ENCODE peak calls at places on chromosomes 13 and 19, in ten cellular contexts. P is CD8-positive, alpha-beta memory T cell; K is breast epithelium; I is pancreas; O is CD4-positive, CD25-positive, alpha-beta regulatory T cell; H is tibial artery; V is HCT116; X is left ventricle myocardium inferior; F is prostate gland; S is GM23248. M is an unnamed sample.

GRCh38 chr19:41217741-41218140 is 1.3 kb upstream of the AXL start:
- DNase-seq in P (no peak), K (no peak), I (no peak), O (no peak), H (no peak), V (no peak), X (no peak), F (no peak), S (peak; percentile 26), M (no peak)

GRCh38 chr19:42313096-42313839 is at the start of gene TMEM145:
- DNase-seq in P (no peak), K (no peak), I (peak; percentile 84), O (no peak), H (no peak), V (no peak), X (no peak), F (peak; percentile 35), S (peak; percentile 77), M (no peak)

GRCh38 chr13:75818181-75819110 is 182.3 kb downstream of the LMO7 start:
- DNase-seq in P (no peak), K (no peak), I (no peak), O (no peak), H (no peak), V (no peak), X (no peak), F (no peak), S (no peak), M (no peak)

GRCh38 chr19:30879225-30879624 is 470.0 kb downstream of the TSHZ3 start:
- DNase-seq in P (no peak), K (no peak), I (no peak), O (no peak), H (no peak), V (no peak), X (no peak), F (no peak), S (no peak), M (no peak)

GRCh38 chr13:99614465-99614885 is 113.2 kb downstream of the TM9SF2 start:
- DNase-seq in P (no peak), K (no peak), I (peak; percentile 79), O (no peak), H (no peak), V (no peak), X (no peak), F (peak; percentile 33), S (no peak), M (peak; percentile 59)

GRCh38 chr19:2150794-2151338 is 500 bp downstream of the AP3D1 start:
- DNase-seq in P (peak; percentile 21), K (no peak), I (peak; percentile 86), O (no peak), H (no peak), V (no peak), X (no peak), F (no peak), S (no peak), M (no peak)

GRCh38 chr13:47832458-47832972 is 168.6 kb downstream of the SUCLA2 start:
- DNase-seq in P (no peak), K (no peak), I (no peak), O (no peak), H (no peak), V (no peak), X (no peak), F (no peak), S (no peak), M (no peak)

GRCh38 chr13:30616927-30617314 is 799 bp upstream of the USPL1 start:
- DNase-seq in P (peak; percentile 45), K (peak; percentile 57), I (no peak), O (peak; percentile 35), H (peak; percentile 86), V (peak; percentile 78), X (peak; percentile 45), F (peak; percentile 77), S (peak; percentile 91), M (peak; percentile 37)

GRCh38 chr13:97879646-97880297 is 73.7 kb upstream of the IPO5 start:
- DNase-seq in P (no peak), K (no peak), I (no peak), O (no peak), H (no peak), V (peak; percentile 12), X (no peak), F (no peak), S (peak; percentile 91), M (no peak)

GRCh38 chr13:97257800-97258799 is 36.0 kb downstream of the MBNL2 start:
- DNase-seq in P (no peak), K (no peak), I (no peak), O (no peak), H (peak; percentile 85), V (peak; percentile 93), X (peak; percentile 40), F (no peak), S (peak; percentile 91), M (no peak)

GRCh38 chr13:106610511-106610910 is 42.6 kb upstream of the ARGLU1 start:
- DNase-seq in P (no peak), K (no peak), I (no peak), O (no peak), H (no peak), V (no peak), X (no peak), F (no peak), S (peak; percentile 81), M (peak; percentile 65)

GRCh38 chr13:106616729-106617128 is 48.8 kb upstream of the ARGLU1 start:
- DNase-seq in P (no peak), K (no peak), I (no peak), O (no peak), H (no peak), V (no peak), X (no peak), F (no peak), S (no peak), M (no peak)

GRCh38 chr13:106617561-106617960 is 49.6 kb upstream of the ARGLU1 start:
- DNase-seq in P (no peak), K (no peak), I (no peak), O (no peak), H (no peak), V (no peak), X (no peak), F (no peak), S (peak; percentile 81), M (peak; percentile 43)

GRCh38 chr13:106609116-106609515 is 41.2 kb upstream of the ARGLU1 start:
- DNase-seq in P (no peak), K (no peak), I (no peak), O (no peak), H (no peak), V (no peak), X (no peak), F (no peak), S (no peak), M (no peak)

DNA sequence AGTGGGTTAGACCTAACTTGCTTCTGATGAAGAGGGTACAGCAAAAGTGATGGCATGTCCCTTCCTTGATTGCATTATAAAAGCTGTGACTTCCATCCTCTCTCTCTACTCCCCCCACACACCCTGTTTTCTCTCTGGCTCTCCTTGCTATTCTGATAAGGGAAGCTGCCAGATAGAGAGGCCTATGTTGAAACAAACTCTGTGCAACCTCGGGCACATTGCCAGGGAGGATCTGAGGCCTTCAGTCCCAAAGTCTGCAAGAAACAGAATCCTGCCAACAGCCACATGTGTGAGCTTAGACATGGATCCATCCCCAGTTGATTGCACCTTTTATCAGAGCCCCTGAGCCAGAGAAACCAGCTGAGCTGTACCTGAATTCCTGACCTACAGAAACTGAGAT is 44.8 kb upstream of the ARGLU1 start:
- DNase-seq in P (no peak), K (no peak), I (no peak), O (no peak), H (no peak), V (no peak), X (peak; percentile 66), F (no peak), S (peak; percentile 6), M (no peak)
- H3K27ac ChIP-seq in P (no peak overlapping the region), K (no peak overlapping the region), I (no peak overlapping the region), O (no peak overlapping the region), H (no peak overlapping the region), V (no peak overlapping the region), X (no peak overlapping the region), F (no peak overlapping the region), S (no peak overlapping the region), M (no peak overlapping the region)

GRCh38 chr19:7224205-7224833 is 69.9 kb downstream of the INSR start:
- DNase-seq in P (no peak), K (no peak), I (peak; percentile 74), O (no peak), H (peak; percentile 77), V (no peak), X (no peak), F (peak; percentile 56), S (peak; percentile 61), M (no peak)
- H3K27ac ChIP-seq in P (no peak overlapping the region), K (peak overlapping the region; percentile 80), I (no peak overlapping the region), O (no peak overlapping the region), H (peak overlapping the region; percentile 51), V (no peak overlapping the region), X (peak overlapping the region; percentile 56), F (peak overlapping the region; percentile 56), S (no peak overlapping the region), M (no peak overlapping the region)

GRCh38 chr19:49863254-49863934 is 4.0 kb downstream of the PNKP start:
- DNase-seq in P (no peak), K (no peak), I (no peak), O (no peak), H (no peak), V (no peak), X (no peak), F (no peak), S (no peak), M (no peak)
- H3K27ac ChIP-seq in P (no peak overlapping the region), K (no peak overlapping the region), I (no peak overlapping the region), O (no peak overlapping the region), H (no peak overlapping the region), V (peak overlapping the region; percentile 23), X (no peak overlapping the region), F (no peak overlapping the region), S (no peak overlapping the region), M (no peak overlapping the region)

DNA sequence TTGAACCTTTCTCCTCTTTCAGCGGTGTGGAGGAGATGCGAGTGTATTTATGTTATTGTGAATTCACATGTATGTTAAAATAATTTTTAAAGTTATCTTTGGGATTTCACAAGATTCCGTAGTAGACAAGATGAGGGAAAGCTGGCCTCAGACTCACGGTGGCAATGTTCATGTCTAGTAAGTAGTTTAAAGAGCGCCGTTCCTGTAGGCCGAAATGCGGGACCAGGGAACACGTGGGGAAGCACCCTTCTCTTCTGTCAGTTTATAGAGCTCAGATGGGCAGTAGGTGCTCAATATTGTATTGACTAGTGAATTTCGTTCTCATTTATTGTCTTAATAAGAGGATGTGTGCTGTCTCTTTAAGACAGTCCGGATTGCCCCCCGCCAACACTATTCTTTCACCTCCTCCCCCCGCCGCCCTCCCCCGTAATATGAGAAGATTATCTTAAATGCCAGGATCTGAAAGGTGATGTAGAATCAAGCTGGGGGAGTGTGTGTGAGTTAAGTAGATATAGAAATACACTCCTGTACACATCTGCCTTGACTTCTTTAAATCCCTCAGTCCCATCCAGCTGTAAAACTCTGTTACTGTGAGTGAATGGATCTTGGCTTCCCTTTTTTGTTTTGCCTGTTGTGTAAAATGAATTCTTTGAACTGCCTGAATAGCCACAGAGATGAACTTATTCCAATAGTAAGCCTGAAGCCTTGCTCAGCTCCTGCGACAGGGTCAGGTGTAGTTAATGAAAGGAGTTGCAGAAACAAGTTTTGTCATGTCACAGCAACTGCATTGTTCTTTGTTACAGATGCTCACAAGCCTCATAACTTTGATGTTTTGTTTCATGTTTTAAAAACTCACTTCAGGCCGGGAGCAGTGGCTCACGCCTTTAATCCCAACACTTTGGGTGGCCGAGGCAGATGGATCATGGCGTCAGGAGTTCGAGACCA is 1.2 kb downstream of the LAMP1 start:
- DNase-seq in P (no peak), K (no peak), I (no peak), O (no peak), H (no peak), V (no peak), X (no peak), F (no peak), S (peak; percentile 63), M (no peak)
- H3K27ac ChIP-seq in P (peak overlapping the region; percentile 81), K (peak overlapping the region; percentile 95), I (no peak overlapping the region), O (peak overlapping the region; percentile 84), H (peak overlapping the region; percentile 92), V (peak overlapping the region; percentile 50), X (peak overlapping the region; percentile 93), F (peak overlapping the region; percentile 68), S (peak overlapping the region; percentile 66), M (peak overlapping the region; percentile 83)